ENCODE peak calls at places on chromosomes 5 and 9, in eight cellular contexts. One of them, this sample, is unnamed. For H3K4me1, the result is how much of the 10 kb centered on the place peaks cover.

GRCh38 chr5:73176250-73176649 is 3.3 kb downstream of the TMEM174 start:
- DNase-seq in CD4-positive, CD25-positive, alpha-beta regulatory T cell: no peak
- DNase-seq in stomach: no peak
- DNase-seq in A549: no peak
- DNase-seq in hepatocyte: no peak
- DNase-seq in colonic mucosa: no peak
- DNase-seq in thoracic aorta: no peak
- DNase-seq in sigmoid colon: no peak
- DNase-seq in this sample: no peak

GRCh38 chr5:92525131-92525530 is 1055.9 kb downstream of the NR2F1-AS1 start:
- DNase-seq in stomach: no peak
- DNase-seq in A549: no peak
- DNase-seq in hepatocyte: no peak
- DNase-seq in thoracic aorta: no peak
- DNase-seq in sigmoid colon: no peak
- DNase-seq in CD4-positive, CD25-positive, alpha-beta regulatory T cell: no peak
- DNase-seq in colonic mucosa: no peak
- DNase-seq in this sample: no peak

GRCh38 chr5:83011990-83012389 is 65.2 kb downstream of the TMEM167A start:
- DNase-seq in hepatocyte: no peak
- DNase-seq in A549: no peak
- DNase-seq in sigmoid colon: no peak
- DNase-seq in CD4-positive, CD25-positive, alpha-beta regulatory T cell: no peak
- DNase-seq in colonic mucosa: no peak
- DNase-seq in stomach: no peak
- DNase-seq in thoracic aorta: no peak
- DNase-seq in this sample: no peak

GRCh38 chr5:123299124-123299523 is 124.1 kb downstream of the CEP120 start:
- DNase-seq in CD4-positive, CD25-positive, alpha-beta regulatory T cell: no peak
- DNase-seq in hepatocyte: no peak
- DNase-seq in stomach: no peak
- DNase-seq in thoracic aorta: no peak
- DNase-seq in colonic mucosa: no peak
- DNase-seq in A549: no peak
- DNase-seq in sigmoid colon: no peak
- DNase-seq in this sample: no peak

GRCh38 chr5:66788556-66788955 is 192.4 kb downstream of the MAST4 start:
- DNase-seq in thoracic aorta: no peak
- DNase-seq in hepatocyte: no peak
- DNase-seq in CD4-positive, CD25-positive, alpha-beta regulatory T cell: no peak
- DNase-seq in sigmoid colon: no peak
- DNase-seq in A549: no peak
- DNase-seq in colonic mucosa: no peak
- DNase-seq in stomach: no peak
- DNase-seq in this sample: no peak

GRCh38 chr5:150338546-150338945 is 19.0 kb upstream of the TCOF1 start:
- DNase-seq in A549: no peak
- DNase-seq in thoracic aorta: no peak
- DNase-seq in sigmoid colon: no peak
- DNase-seq in colonic mucosa: no peak
- DNase-seq in hepatocyte: no peak
- DNase-seq in stomach: no peak
- DNase-seq in CD4-positive, CD25-positive, alpha-beta regulatory T cell: no peak
- DNase-seq in this sample: no peak

GRCh38 chr9:22035591-22036011 is 26.5 kb upstream of the CDKN2B start:
- DNase-seq in colonic mucosa: no peak
- DNase-seq in sigmoid colon: no peak
- DNase-seq in thoracic aorta: no peak
- DNase-seq in CD4-positive, CD25-positive, alpha-beta regulatory T cell: no peak
- DNase-seq in A549: no peak
- DNase-seq in hepatocyte: no peak
- DNase-seq in stomach: no peak
- DNase-seq in this sample: no peak

GRCh38 chr5:157516626-157517325 is 56.8 kb downstream of the NIPAL4 start:
- DNase-seq in A549: peak
- DNase-seq in sigmoid colon: peak
- DNase-seq in CD4-positive, CD25-positive, alpha-beta regulatory T cell: no peak
- DNase-seq in stomach: no peak
- DNase-seq in hepatocyte: peak
- DNase-seq in thoracic aorta: peak
- DNase-seq in colonic mucosa: no peak
- DNase-seq in this sample: peak

GRCh38 chr9:129697111-129697955 is 31.9 kb downstream of the PRRX2 start:
- DNase-seq in hepatocyte: peak
- DNase-seq in stomach: no peak
- DNase-seq in colonic mucosa: peak
- DNase-seq in thoracic aorta: peak
- DNase-seq in sigmoid colon: peak
- DNase-seq in A549: peak
- DNase-seq in CD4-positive, CD25-positive, alpha-beta regulatory T cell: no peak
- DNase-seq in this sample: peak

GRCh38 chr5:97797994-97798451 is 615.0 kb upstream of the RIOK2 start:
- DNase-seq in sigmoid colon: no peak
- DNase-seq in thoracic aorta: no peak
- DNase-seq in hepatocyte: no peak
- DNase-seq in stomach: no peak
- DNase-seq in colonic mucosa: no peak
- DNase-seq in CD4-positive, CD25-positive, alpha-beta regulatory T cell: no peak
- DNase-seq in A549: no peak
- DNase-seq in this sample: no peak

DNA sequence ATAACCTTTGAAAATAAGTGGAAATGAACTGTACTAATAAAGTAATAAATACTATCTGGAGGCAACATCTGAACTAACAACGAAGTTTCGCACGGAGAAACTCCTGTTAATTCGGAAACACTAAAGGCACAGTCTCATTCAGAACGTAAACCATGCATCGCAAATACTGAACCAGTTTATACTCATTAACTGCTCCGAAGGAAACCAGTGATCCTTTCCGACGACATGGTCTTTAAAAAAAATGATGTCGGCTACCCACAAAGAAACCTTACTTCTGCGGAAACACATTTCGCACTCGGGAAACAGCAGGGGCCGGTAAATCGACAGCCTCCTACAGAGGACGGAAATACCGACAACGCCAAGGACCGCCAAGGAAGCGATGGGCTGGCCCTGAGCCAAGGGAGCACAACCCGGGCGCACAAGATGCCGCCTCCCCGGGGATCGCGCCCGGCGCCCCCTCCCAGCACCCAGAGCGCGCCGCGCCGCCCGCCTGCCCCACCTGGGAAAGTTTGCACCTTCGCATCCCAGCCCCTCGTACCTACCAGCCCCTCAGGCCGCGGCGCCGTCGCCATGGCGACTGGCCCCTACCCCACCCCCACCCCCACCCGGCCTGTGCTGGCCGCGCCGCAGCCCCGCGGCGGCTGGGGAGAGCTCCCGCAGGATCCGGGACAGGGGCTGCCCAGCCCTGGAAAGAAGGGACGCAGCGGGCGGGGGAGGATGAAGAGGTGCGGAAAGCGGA is 732 bp downstream of the PRKAA1 start:
- DNase-seq in stomach: peak
- DNase-seq in thoracic aorta: peak
- DNase-seq in A549: peak
- DNase-seq in sigmoid colon: peak
- DNase-seq in CD4-positive, CD25-positive, alpha-beta regulatory T cell: peak
- DNase-seq in hepatocyte: peak
- DNase-seq in colonic mucosa: peak
- DNase-seq in this sample: peak
- H3K27ac ChIP-seq in stomach: peak
- H3K27ac ChIP-seq in thoracic aorta: peak
- H3K27ac ChIP-seq in A549: peak
- H3K27ac ChIP-seq in sigmoid colon: peak
- H3K27ac ChIP-seq in CD4-positive, CD25-positive, alpha-beta regulatory T cell: peak
- H3K27ac ChIP-seq in hepatocyte: peak
- H3K27ac ChIP-seq in colonic mucosa: peak
- H3K27ac ChIP-seq in this sample: peak

DNA sequence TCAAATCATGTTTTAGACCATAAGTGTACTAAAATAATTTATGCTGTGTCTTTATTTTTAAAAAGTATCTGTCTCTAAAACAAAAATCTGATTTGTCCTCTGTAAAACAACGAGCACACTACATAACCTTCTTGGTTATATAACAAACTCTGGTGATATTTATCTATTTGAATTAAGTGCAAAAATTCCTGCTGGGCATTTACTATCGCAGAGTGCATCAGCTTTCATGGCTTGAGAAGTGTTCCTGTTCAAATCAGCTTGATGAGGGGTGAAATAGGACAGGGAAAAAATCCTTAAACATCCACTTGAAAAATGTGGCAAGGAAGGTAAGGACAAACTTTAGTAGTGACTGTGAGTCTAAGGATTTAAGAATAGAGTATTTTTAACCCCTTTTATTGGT is 65.3 kb downstream of the PRR16 start:
- DNase-seq in stomach: no peak
- DNase-seq in hepatocyte: no peak
- DNase-seq in CD4-positive, CD25-positive, alpha-beta regulatory T cell: no peak
- DNase-seq in A549: no peak
- DNase-seq in sigmoid colon: no peak
- DNase-seq in thoracic aorta: no peak
- DNase-seq in colonic mucosa: no peak
- DNase-seq in this sample: no peak
- H3K4me3 ChIP-seq in stomach: no peak
- H3K4me3 ChIP-seq in hepatocyte: no peak
- H3K4me3 ChIP-seq in CD4-positive, CD25-positive, alpha-beta regulatory T cell: no peak
- H3K4me3 ChIP-seq in A549: no peak
- H3K4me3 ChIP-seq in sigmoid colon: no peak
- H3K4me3 ChIP-seq in thoracic aorta: no peak
- H3K4me3 ChIP-seq in colonic mucosa: no peak
- H3K4me3 ChIP-seq in this sample: no peak

GRCh38 chr5:135398160-135398854 is 724 bp downstream of the MACROH2A1 start:
- DNase-seq in A549: peak
- DNase-seq in sigmoid colon: no peak
- DNase-seq in CD4-positive, CD25-positive, alpha-beta regulatory T cell: peak
- DNase-seq in colonic mucosa: peak
- DNase-seq in thoracic aorta: no peak
- DNase-seq in stomach: peak
- DNase-seq in hepatocyte: peak
- DNase-seq in this sample: peak
- H3K4me1 ChIP-seq in A549: under half
- H3K4me1 ChIP-seq in sigmoid colon: under half
- H3K4me1 ChIP-seq in CD4-positive, CD25-positive, alpha-beta regulatory T cell: under half
- H3K4me1 ChIP-seq in colonic mucosa: under half
- H3K4me1 ChIP-seq in thoracic aorta: under half
- H3K4me1 ChIP-seq in stomach: half or more
- H3K4me1 ChIP-seq in hepatocyte: under half
- H3K4me1 ChIP-seq in this sample: under half

GRCh38 chr9:91279296-91280204 is 82.2 kb downstream of the AUH start:
- DNase-seq in CD4-positive, CD25-positive, alpha-beta regulatory T cell: no peak
- DNase-seq in thoracic aorta: no peak
- DNase-seq in A549: no peak
- DNase-seq in sigmoid colon: no peak
- DNase-seq in colonic mucosa: no peak
- DNase-seq in hepatocyte: no peak
- DNase-seq in stomach: no peak
- DNase-seq in this sample: no peak
- H3K27ac ChIP-seq in CD4-positive, CD25-positive, alpha-beta regulatory T cell: no peak
- H3K27ac ChIP-seq in thoracic aorta: no peak
- H3K27ac ChIP-seq in A549: no peak
- H3K27ac ChIP-seq in sigmoid colon: no peak
- H3K27ac ChIP-seq in colonic mucosa: no peak
- H3K27ac ChIP-seq in hepatocyte: no peak
- H3K27ac ChIP-seq in stomach: no peak
- H3K27ac ChIP-seq in this sample: no peak

DNA sequence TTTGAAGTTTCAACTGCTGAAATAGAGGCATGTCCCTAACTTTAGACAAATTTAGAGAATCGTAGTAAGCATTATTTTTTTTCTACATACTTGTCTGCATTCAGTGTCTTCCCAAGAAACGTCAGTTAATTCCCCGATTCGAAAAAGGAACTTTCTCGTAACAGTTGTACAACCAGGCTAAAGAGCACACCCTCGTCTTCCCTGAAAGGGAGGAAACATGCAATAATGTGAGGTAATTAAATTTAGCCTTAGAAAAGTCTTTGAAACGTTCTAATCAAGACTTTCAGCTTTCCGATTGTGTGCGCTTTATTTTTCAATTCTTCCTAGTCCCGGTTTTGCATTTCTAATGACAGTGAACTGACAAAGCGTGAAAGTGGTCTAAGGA is 362 bp upstream of the SLC1A3 start:
- DNase-seq in colonic mucosa: no peak
- DNase-seq in A549: no peak
- DNase-seq in hepatocyte: no peak
- DNase-seq in sigmoid colon: no peak
- DNase-seq in CD4-positive, CD25-positive, alpha-beta regulatory T cell: no peak
- DNase-seq in thoracic aorta: no peak
- DNase-seq in stomach: no peak
- DNase-seq in this sample: no peak
- H3K4me3 ChIP-seq in colonic mucosa: peak
- H3K4me3 ChIP-seq in A549: peak
- H3K4me3 ChIP-seq in hepatocyte: peak
- H3K4me3 ChIP-seq in sigmoid colon: peak
- H3K4me3 ChIP-seq in CD4-positive, CD25-positive, alpha-beta regulatory T cell: no peak
- H3K4me3 ChIP-seq in thoracic aorta: peak
- H3K4me3 ChIP-seq in stomach: peak
- H3K4me3 ChIP-seq in this sample: peak

GRCh38 chr9:16718952-16719351 is 151.5 kb downstream of the BNC2 start:
- DNase-seq in thoracic aorta: no peak
- DNase-seq in CD4-positive, CD25-positive, alpha-beta regulatory T cell: no peak
- DNase-seq in hepatocyte: no peak
- DNase-seq in stomach: no peak
- DNase-seq in A549: no peak
- DNase-seq in sigmoid colon: no peak
- DNase-seq in colonic mucosa: no peak
- DNase-seq in this sample: no peak
- H3K4me1 ChIP-seq in thoracic aorta: under half
- H3K4me1 ChIP-seq in CD4-positive, CD25-positive, alpha-beta regulatory T cell: under half
- H3K4me1 ChIP-seq in hepatocyte: under half
- H3K4me1 ChIP-seq in stomach: under half
- H3K4me1 ChIP-seq in A549: half or more
- H3K4me1 ChIP-seq in sigmoid colon: under half
- H3K4me1 ChIP-seq in colonic mucosa: under half
- H3K4me1 ChIP-seq in this sample: under half

DNA sequence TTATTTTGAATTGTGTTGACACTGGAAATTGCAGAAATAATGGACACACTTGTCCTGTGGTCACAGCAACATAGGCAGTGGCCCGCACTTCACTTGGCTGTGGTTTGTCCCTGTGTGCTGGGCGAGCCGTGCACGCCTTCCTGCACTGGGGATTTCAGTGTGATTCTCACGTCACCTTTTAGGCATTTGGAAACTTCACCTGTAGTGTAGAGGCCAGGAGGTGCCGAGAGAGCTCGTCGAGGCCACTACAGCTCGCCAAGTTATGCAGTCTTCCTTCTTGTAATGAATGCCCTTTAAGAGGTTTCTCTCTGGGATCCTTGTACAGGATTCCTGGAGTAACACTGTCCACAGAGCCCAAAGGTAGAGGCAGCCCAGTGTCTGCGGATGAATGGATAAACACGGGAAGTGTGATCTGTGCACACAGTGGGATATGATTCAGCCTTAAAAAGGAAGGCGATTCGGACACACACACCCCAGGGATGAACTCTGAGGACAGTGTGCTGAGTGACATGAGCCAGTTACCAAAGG is 14.7 kb downstream of the TRAF2 start:
- DNase-seq in sigmoid colon: no peak
- DNase-seq in A549: no peak
- DNase-seq in CD4-positive, CD25-positive, alpha-beta regulatory T cell: no peak
- DNase-seq in hepatocyte: no peak
- DNase-seq in thoracic aorta: no peak
- DNase-seq in colonic mucosa: no peak
- DNase-seq in stomach: peak
- DNase-seq in this sample: no peak
- H3K27ac ChIP-seq in sigmoid colon: peak
- H3K27ac ChIP-seq in A549: peak
- H3K27ac ChIP-seq in CD4-positive, CD25-positive, alpha-beta regulatory T cell: peak
- H3K27ac ChIP-seq in hepatocyte: peak
- H3K27ac ChIP-seq in thoracic aorta: peak
- H3K27ac ChIP-seq in colonic mucosa: peak
- H3K27ac ChIP-seq in stomach: peak
- H3K27ac ChIP-seq in this sample: peak

This sample was measured in transverse colon.